ENCODE peak calls at places on chromosomes 4 and X, in ten cellular contexts. I is H7; O is stimulated activated CD4-positive, alpha-beta T cell treated with anti-CD3 and anti-CD28 coated beads, Interleukin-15, amount 100 ng/mL, for 1 hour; X is HEK293T; V is activated CD8-positive, alpha-beta memory T cell treated with anti-CD3 and anti-CD28 coated beads for 48 hours; C is GM10248; R is activated gamma-delta T cell; F is cerebellar nuclear complex; H is GOT3; N is naive thymus-derived CD8-positive, alpha-beta T cell. B is an unnamed sample.

GRCh38 chr4:169620846-169621228 is 459 bp downstream of the CLCN3 start:
- DNase-seq in I (peak), O (no peak), X (no peak), V (no peak), C (no peak), R (no peak), F (no peak), H (no peak), N (no peak), B (no peak)

GRCh38 chr4:152097371-152097770 is 336.6 kb upstream of the GATB start:
- DNase-seq in I (no peak), O (no peak), X (no peak), V (no peak), C (no peak), R (no peak), F (no peak), H (no peak), N (no peak), B (no peak)

GRCh38 chr4:24794111-24794860 is 1.1 kb upstream of the SOD3 start:
- DNase-seq in I (no peak), O (no peak), X (no peak), V (no peak), C (no peak), R (no peak), F (no peak), H (no peak), N (no peak), B (peak)

GRCh38 chr4:157358439-157358838 is 137.9 kb downstream of the GRIA2 start:
- DNase-seq in I (no peak), O (no peak), X (no peak), V (no peak), C (no peak), R (no peak), F (no peak), H (no peak), N (no peak), B (no peak)

GRCh38 chr4:110196206-110196870 is 2.1 kb downstream of the ELOVL6 start:
- DNase-seq in I (peak), O (peak), X (peak), V (peak), C (peak), R (peak), F (no peak), H (no peak), N (peak), B (peak)

GRCh38 chr4:7740866-7741525 is 198.7 kb downstream of the AFAP1 start:
- DNase-seq in I (no peak), O (no peak), X (no peak), V (no peak), C (no peak), R (no peak), F (no peak), H (no peak), N (no peak), B (no peak)

GRCh38 chr4:42282081-42282901 is 115.0 kb upstream of the SHISA3 start:
- DNase-seq in I (peak), O (no peak), X (peak), V (no peak), C (peak), R (no peak), F (no peak), H (no peak), N (no peak), B (peak)

GRCh38 chr4:116150152-116150551 is 935.2 kb downstream of the TRAM1L1 start:
- DNase-seq in I (no peak), O (no peak), X (no peak), V (no peak), C (no peak), R (no peak), F (no peak), H (no peak), N (no peak), B (no peak)

GRCh38 chr4:47839259-47839658 is 1.4 kb upstream of the CORIN start:
- DNase-seq in I (peak), O (no peak), X (peak), V (no peak), C (peak), R (no peak), F (no peak), H (no peak), N (no peak), B (peak)

GRCh38 chr4:27176400-27176799 is 315.8 kb downstream of the STIM2 start:
- DNase-seq in I (peak), O (no peak), X (peak), V (no peak), C (no peak), R (no peak), F (no peak), H (no peak), N (no peak), B (peak)

GRCh38 chr4:174561556-174561955 is 39.3 kb upstream of the HPGD start:
- DNase-seq in I (no peak), O (no peak), X (no peak), V (no peak), C (no peak), R (no peak), F (no peak), H (no peak), N (no peak), B (no peak)

GRCh38 chrX:40154853-40155616 is 57.3 kb upstream of the BCOR start:
- DNase-seq in I (peak), O (no peak), X (no peak), V (no peak), C (peak), R (no peak), F (no peak), H (no peak), N (no peak), B (peak)

GRCh38 chr4:173991814-173992213 is 291.7 kb downstream of the FBXO8 start:
- DNase-seq in I (no peak), O (no peak), X (no peak), V (no peak), C (no peak), R (no peak), F (no peak), H (no peak), N (no peak), B (no peak)

GRCh38 chr4:8083086-8083825 is 75.4 kb downstream of the ABLIM2 start:
- DNase-seq in I (no peak), O (no peak), X (no peak), V (no peak), C (no peak), R (no peak), F (no peak), H (no peak), N (no peak), B (no peak)

GRCh38 chrX:45322382-45322781 is 121.7 kb upstream of the DIPK2B start:
- DNase-seq in I (peak), O (no peak), X (peak), V (no peak), C (no peak), R (no peak), F (no peak), H (no peak), N (no peak), B (peak)

GRCh38 chrX:11944486-11944885 is 186.4 kb downstream of the MSL3 start:
- DNase-seq in I (peak), O (no peak), X (peak), V (no peak), C (peak), R (no peak), F (no peak), H (no peak), N (no peak), B (no peak)

GRCh38 chrX:129323115-129323514 is 200.2 kb downstream of the SMARCA1 start:
- DNase-seq in I (no peak), O (no peak), X (no peak), V (no peak), C (no peak), R (no peak), F (no peak), H (no peak), N (no peak), B (no peak)

GRCh38 chr4:2042207-2042946 is 16.8 kb upstream of the NAT8L start:
- DNase-seq in I (peak), O (peak), X (peak), V (no peak), C (peak), R (peak), F (no peak), H (no peak), N (peak), B (no peak)

GRCh38 chrX:40031861-40032422 is 65.8 kb downstream of the BCOR start:
- DNase-seq in I (no peak), O (no peak), X (no peak), V (no peak), C (no peak), R (no peak), F (no peak), H (no peak), N (no peak), B (no peak)

GRCh38 chr4:142402925-142403324 is 443.2 kb downstream of the INPP4B start:
- DNase-seq in I (no peak), O (no peak), X (no peak), V (no peak), C (no peak), R (no peak), F (no peak), H (no peak), N (no peak), B (no peak)

GRCh38 chr4:171588764-171589163 is 224.4 kb upstream of the GALNTL6 start:
- DNase-seq in I (no peak), O (no peak), X (no peak), V (no peak), C (no peak), R (no peak), F (no peak), H (no peak), N (no peak), B (no peak)

GRCh38 chrX:19688426-19688825 is 173.1 kb upstream of the MAP3K15 start:
- DNase-seq in I (no peak), O (no peak), X (no peak), V (no peak), C (no peak), R (no peak), F (no peak), H (no peak), N (no peak), B (no peak)

GRCh38 chrX:139828830-139829229 is 104.0 kb downstream of the ATP11C start:
- DNase-seq in I (no peak), O (no peak), X (no peak), V (no peak), C (no peak), R (no peak), F (no peak), H (no peak), N (no peak), B (no peak)

GRCh38 chrX:33128048-33128805 is 83.1 kb downstream of the DMD start:
- DNase-seq in I (no peak), O (no peak), X (no peak), V (no peak), C (no peak), R (no peak), F (no peak), H (no peak), N (no peak), B (no peak)

GRCh38 chr4:67684839-67685531 is 16.0 kb downstream of the UBA6 start:
- DNase-seq in I (no peak), O (no peak), X (no peak), V (no peak), C (no peak), R (no peak), F (no peak), H (no peak), N (no peak), B (no peak)

GRCh38 chr4:18318682-18319410 is 297.3 kb upstream of the LCORL start:
- DNase-seq in I (no peak), O (no peak), X (no peak), V (no peak), C (no peak), R (no peak), F (no peak), H (no peak), N (no peak), B (peak)

GRCh38 chr4:6988016-6988715 is 55.0 kb upstream of the TADA2B start:
- DNase-seq in I (no peak), O (no peak), X (no peak), V (no peak), C (no peak), R (no peak), F (no peak), H (no peak), N (no peak), B (no peak)

GRCh38 chrX:16002185-16002584 is 121.2 kb upstream of the GRPR start:
- DNase-seq in I (no peak), O (no peak), X (no peak), V (no peak), C (no peak), R (no peak), F (no peak), H (no peak), N (no peak), B (no peak)

GRCh38 chr4:1683371-1683902 is 676 bp downstream of the FAM53A start:
- DNase-seq in I (no peak), O (no peak), X (no peak), V (peak), C (no peak), R (no peak), F (no peak), H (no peak), N (peak), B (peak)

GRCh38 chr4:8165374-8165896 is 6.8 kb upstream of the ABLIM2 start:
- DNase-seq in I (no peak), O (no peak), X (no peak), V (no peak), C (no peak), R (no peak), F (no peak), H (no peak), N (no peak), B (no peak)

GRCh38 chr4:104385713-104386112 is 109.0 kb downstream of the CXXC4 start:
- DNase-seq in I (no peak), O (no peak), X (no peak), V (no peak), C (no peak), R (no peak), F (no peak), H (no peak), N (no peak), B (no peak)

GRCh38 chr4:3780347-3781171 is 14.4 kb downstream of the ADRA2C start:
- DNase-seq in I (no peak), O (no peak), X (peak), V (no peak), C (no peak), R (no peak), F (no peak), H (no peak), N (no peak), B (no peak)

GRCh38 chrX:1452497-1453389 is at the start of gene ASMTL:
- DNase-seq in I (peak), O (peak), X (peak), V (peak), C (peak), R (no peak), F (no peak), H (no peak), N (peak), B (peak)

GRCh38 chrX:109536439-109537323 is at the start of gene NXT2:
- DNase-seq in I (peak), O (peak), X (peak), V (peak), C (peak), R (peak), F (peak), H (peak), N (peak), B (peak)

GRCh38 chr4:74660866-74661265 is 133.5 kb downstream of the BTC start:
- DNase-seq in I (no peak), O (no peak), X (no peak), V (no peak), C (no peak), R (no peak), F (no peak), H (no peak), N (no peak), B (no peak)

B was measured in left cardiac atrium.